ENCODE peak calls at places on chromosomes 5 and 9, in nine cellular contexts. One of them, this sample, is unnamed.

GRCh38 chr9:70110194-70111041 is 66.8 kb downstream of the MAMDC2 start:
- DNase-seq in A549: no peak
- DNase-seq in suprapubic skin: no peak
- DNase-seq in tibial nerve: no peak
- DNase-seq in ovary: no peak
- DNase-seq in upper lobe of left lung: no peak
- DNase-seq in stomach: no peak
- DNase-seq in transverse colon: no peak
- DNase-seq in sigmoid colon: no peak
- DNase-seq in this sample: peak

GRCh38 chr5:116520706-116521105 is 53.9 kb downstream of the SEMA6A start:
- DNase-seq in A549: no peak
- DNase-seq in suprapubic skin: no peak
- DNase-seq in tibial nerve: no peak
- DNase-seq in ovary: no peak
- DNase-seq in upper lobe of left lung: no peak
- DNase-seq in stomach: no peak
- DNase-seq in transverse colon: no peak
- DNase-seq in sigmoid colon: no peak
- DNase-seq in this sample: no peak

GRCh38 chr9:35035851-35036701 is 36.3 kb downstream of the VCP start:
- DNase-seq in A549: no peak
- DNase-seq in suprapubic skin: no peak
- DNase-seq in tibial nerve: no peak
- DNase-seq in ovary: peak
- DNase-seq in upper lobe of left lung: peak
- DNase-seq in stomach: peak
- DNase-seq in transverse colon: peak
- DNase-seq in sigmoid colon: peak
- DNase-seq in this sample: no peak

GRCh38 chr5:60685700-60686099 is 14.3 kb downstream of the DEPDC1B start:
- DNase-seq in A549: no peak
- DNase-seq in suprapubic skin: no peak
- DNase-seq in tibial nerve: no peak
- DNase-seq in ovary: no peak
- DNase-seq in upper lobe of left lung: no peak
- DNase-seq in stomach: no peak
- DNase-seq in transverse colon: no peak
- DNase-seq in sigmoid colon: no peak
- DNase-seq in this sample: no peak

GRCh38 chr9:133112361-133113026 is 8.5 kb downstream of the RALGDS start:
- DNase-seq in A549: no peak
- DNase-seq in suprapubic skin: peak
- DNase-seq in tibial nerve: peak
- DNase-seq in ovary: peak
- DNase-seq in upper lobe of left lung: peak
- DNase-seq in stomach: no peak
- DNase-seq in transverse colon: peak
- DNase-seq in sigmoid colon: peak
- DNase-seq in this sample: no peak

GRCh38 chr9:33166263-33167083 is 663 bp downstream of the B4GALT1 start:
- DNase-seq in A549: peak
- DNase-seq in suprapubic skin: peak
- DNase-seq in tibial nerve: peak
- DNase-seq in ovary: peak
- DNase-seq in upper lobe of left lung: no peak
- DNase-seq in stomach: peak
- DNase-seq in transverse colon: peak
- DNase-seq in sigmoid colon: peak
- DNase-seq in this sample: no peak

GRCh38 chr5:50958852-50959457 is 292.5 kb downstream of the PARP8 start:
- DNase-seq in A549: peak
- DNase-seq in suprapubic skin: no peak
- DNase-seq in tibial nerve: peak
- DNase-seq in ovary: no peak
- DNase-seq in upper lobe of left lung: no peak
- DNase-seq in stomach: no peak
- DNase-seq in transverse colon: no peak
- DNase-seq in sigmoid colon: no peak
- DNase-seq in this sample: no peak

GRCh38 chr5:150670275-150670960 is 9.4 kb downstream of the MYOZ3 start:
- DNase-seq in A549: no peak
- DNase-seq in suprapubic skin: no peak
- DNase-seq in tibial nerve: no peak
- DNase-seq in ovary: no peak
- DNase-seq in upper lobe of left lung: no peak
- DNase-seq in stomach: no peak
- DNase-seq in transverse colon: no peak
- DNase-seq in sigmoid colon: no peak
- DNase-seq in this sample: peak

GRCh38 chr5:16574789-16575785 is 41.7 kb downstream of the RETREG1 start:
- DNase-seq in A549: no peak
- DNase-seq in suprapubic skin: no peak
- DNase-seq in tibial nerve: peak
- DNase-seq in ovary: no peak
- DNase-seq in upper lobe of left lung: no peak
- DNase-seq in stomach: no peak
- DNase-seq in transverse colon: no peak
- DNase-seq in sigmoid colon: no peak
- DNase-seq in this sample: no peak

DNA sequence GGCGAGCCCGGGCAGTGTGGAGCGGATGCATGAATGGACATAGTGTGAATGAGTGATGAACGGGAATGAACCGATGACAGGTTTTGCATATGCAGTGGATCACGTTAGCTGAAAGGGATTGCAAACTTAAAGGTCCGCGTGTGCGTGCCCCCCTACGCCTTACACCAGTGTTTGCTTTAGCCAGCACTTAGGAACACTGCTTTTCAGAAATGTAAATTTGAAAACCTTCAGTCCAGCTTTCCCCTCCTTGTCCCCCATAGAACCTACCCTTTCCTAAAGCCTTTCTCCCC is 692 bp downstream of the PSAT1 start:
- DNase-seq in A549: no peak
- DNase-seq in suprapubic skin: no peak
- DNase-seq in tibial nerve: no peak
- DNase-seq in ovary: no peak
- DNase-seq in upper lobe of left lung: no peak
- DNase-seq in stomach: no peak
- DNase-seq in transverse colon: no peak
- DNase-seq in sigmoid colon: no peak
- DNase-seq in this sample: no peak
- TF ChIP-seq EP300 in A549: no peak
- TF ChIP-seq EP300 in suprapubic skin: no peak
- TF ChIP-seq EP300 in tibial nerve: no peak
- TF ChIP-seq EP300 in ovary: no peak
- TF ChIP-seq EP300 in upper lobe of left lung: no peak
- TF ChIP-seq EP300 in stomach: no peak
- TF ChIP-seq EP300 in transverse colon: no peak
- TF ChIP-seq EP300 in sigmoid colon: no peak
- TF ChIP-seq EP300 in this sample: no peak

DNA sequence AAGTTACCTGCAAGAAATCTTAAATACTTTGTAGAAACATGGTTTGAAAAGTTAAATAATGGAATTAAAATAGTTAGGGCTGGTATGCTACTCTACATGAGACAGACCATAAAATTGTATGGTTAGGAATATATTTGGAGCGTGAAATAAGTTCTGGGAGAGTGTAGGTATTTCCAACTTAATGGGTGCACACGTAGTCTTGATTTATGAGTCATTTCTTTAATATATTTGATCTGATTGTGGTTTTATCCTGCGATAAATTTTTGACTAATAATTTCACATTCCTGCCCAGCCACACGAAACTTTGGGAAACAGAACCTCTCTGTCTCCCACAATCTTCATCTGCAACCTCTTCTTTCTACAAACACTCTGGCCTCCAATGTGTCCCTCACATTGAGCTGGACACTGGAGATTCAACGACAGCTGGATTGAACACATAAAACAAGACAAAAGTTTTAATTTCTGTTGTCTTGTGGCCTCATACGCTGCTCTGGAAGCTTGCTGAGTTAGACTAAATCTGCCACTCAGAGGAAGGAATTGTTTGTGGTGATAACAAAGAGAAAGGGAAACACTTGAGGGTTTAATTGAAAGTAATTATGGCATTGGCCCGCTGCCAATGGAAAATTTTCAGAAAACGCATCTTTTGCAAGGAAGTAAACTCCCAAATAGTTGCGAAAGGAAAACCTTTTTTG is 201.8 kb upstream of the ZNF608 start:
- DNase-seq in A549: no peak
- DNase-seq in suprapubic skin: no peak
- DNase-seq in tibial nerve: peak
- DNase-seq in ovary: no peak
- DNase-seq in upper lobe of left lung: no peak
- DNase-seq in stomach: peak
- DNase-seq in transverse colon: no peak
- DNase-seq in sigmoid colon: no peak
- DNase-seq in this sample: peak
- TF ChIP-seq POLR2A in A549: no peak
- TF ChIP-seq POLR2A in suprapubic skin: no peak
- TF ChIP-seq POLR2A in tibial nerve: no peak
- TF ChIP-seq POLR2A in ovary: no peak
- TF ChIP-seq POLR2A in upper lobe of left lung: no peak
- TF ChIP-seq POLR2A in stomach: no peak
- TF ChIP-seq POLR2A in transverse colon: no peak
- TF ChIP-seq POLR2A in sigmoid colon: no peak
- TF ChIP-seq POLR2A in this sample: no peak

DNA sequence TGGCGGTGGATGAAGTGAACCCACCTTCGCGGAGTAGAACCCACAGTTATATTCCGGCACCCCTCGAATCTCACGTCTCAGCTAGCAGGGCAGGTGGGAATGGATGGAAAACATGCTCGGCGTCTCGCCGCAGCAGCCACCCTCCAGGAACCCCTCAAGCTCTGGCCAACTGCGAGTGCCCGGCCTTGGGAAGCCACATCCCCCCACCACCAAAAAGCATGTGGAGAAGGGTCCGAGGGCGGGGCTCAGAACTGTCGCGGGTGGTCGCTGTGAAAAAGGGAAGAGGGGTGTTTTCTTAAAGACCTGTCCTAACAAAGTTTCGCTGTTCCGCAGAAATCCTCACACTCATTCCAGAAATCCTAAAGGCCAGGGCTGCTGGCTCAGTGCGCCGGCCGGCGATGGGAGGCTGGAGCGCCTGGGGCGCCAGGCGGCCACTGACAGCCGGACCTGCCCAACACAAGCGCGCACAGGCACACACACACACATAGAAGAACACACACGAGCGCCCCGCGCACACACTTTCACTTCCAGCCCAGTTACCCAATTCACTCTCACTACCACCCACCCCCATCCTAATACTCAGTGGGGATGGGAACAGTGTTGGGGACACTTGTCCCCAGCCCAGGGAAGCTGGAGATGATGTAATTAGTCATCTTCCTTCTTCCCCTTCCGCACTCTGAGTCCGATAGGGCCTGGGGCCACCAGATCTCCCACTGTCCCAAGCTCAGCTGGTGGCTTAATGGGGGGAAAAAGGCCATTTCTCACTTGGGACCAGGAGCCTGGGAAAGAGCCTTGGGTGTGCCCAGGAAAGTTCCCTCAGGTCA is 2.0 kb downstream of the EBF1 start:
- DNase-seq in A549: no peak
- DNase-seq in suprapubic skin: no peak
- DNase-seq in tibial nerve: peak
- DNase-seq in ovary: peak
- DNase-seq in upper lobe of left lung: peak
- DNase-seq in stomach: no peak
- DNase-seq in transverse colon: no peak
- DNase-seq in sigmoid colon: no peak
- DNase-seq in this sample: no peak
- H3K27ac ChIP-seq in A549: peak
- H3K27ac ChIP-seq in suprapubic skin: peak
- H3K27ac ChIP-seq in tibial nerve: peak
- H3K27ac ChIP-seq in ovary: peak
- H3K27ac ChIP-seq in upper lobe of left lung: peak
- H3K27ac ChIP-seq in stomach: peak
- H3K27ac ChIP-seq in transverse colon: peak
- H3K27ac ChIP-seq in sigmoid colon: peak
- H3K27ac ChIP-seq in this sample: peak

GRCh38 chr5:138466900-138467710 is 1.8 kb downstream of the EGR1 start:
- DNase-seq in A549: no peak
- DNase-seq in suprapubic skin: no peak
- DNase-seq in tibial nerve: peak
- DNase-seq in ovary: peak
- DNase-seq in upper lobe of left lung: peak
- DNase-seq in stomach: peak
- DNase-seq in transverse colon: peak
- DNase-seq in sigmoid colon: no peak
- DNase-seq in this sample: no peak

GRCh38 chr5:138464388-138465287 is 641 bp upstream of the EGR1 start:
- DNase-seq in A549: peak
- DNase-seq in suprapubic skin: peak
- DNase-seq in tibial nerve: peak
- DNase-seq in ovary: peak
- DNase-seq in upper lobe of left lung: peak
- DNase-seq in stomach: peak
- DNase-seq in transverse colon: peak
- DNase-seq in sigmoid colon: peak
- DNase-seq in this sample: peak

GRCh38 chr5:138465288-138466057 is at the start of gene EGR1:
- DNase-seq in A549: peak
- DNase-seq in suprapubic skin: peak
- DNase-seq in tibial nerve: peak
- DNase-seq in ovary: peak
- DNase-seq in upper lobe of left lung: peak
- DNase-seq in stomach: peak
- DNase-seq in transverse colon: peak
- DNase-seq in sigmoid colon: peak
- DNase-seq in this sample: peak

GRCh38 chr5:138467711-138468132 is 2.4 kb downstream of the EGR1 start:
- DNase-seq in A549: no peak
- DNase-seq in suprapubic skin: no peak
- DNase-seq in tibial nerve: peak
- DNase-seq in ovary: no peak
- DNase-seq in upper lobe of left lung: no peak
- DNase-seq in stomach: peak
- DNase-seq in transverse colon: peak
- DNase-seq in sigmoid colon: no peak
- DNase-seq in this sample: no peak

DNA sequence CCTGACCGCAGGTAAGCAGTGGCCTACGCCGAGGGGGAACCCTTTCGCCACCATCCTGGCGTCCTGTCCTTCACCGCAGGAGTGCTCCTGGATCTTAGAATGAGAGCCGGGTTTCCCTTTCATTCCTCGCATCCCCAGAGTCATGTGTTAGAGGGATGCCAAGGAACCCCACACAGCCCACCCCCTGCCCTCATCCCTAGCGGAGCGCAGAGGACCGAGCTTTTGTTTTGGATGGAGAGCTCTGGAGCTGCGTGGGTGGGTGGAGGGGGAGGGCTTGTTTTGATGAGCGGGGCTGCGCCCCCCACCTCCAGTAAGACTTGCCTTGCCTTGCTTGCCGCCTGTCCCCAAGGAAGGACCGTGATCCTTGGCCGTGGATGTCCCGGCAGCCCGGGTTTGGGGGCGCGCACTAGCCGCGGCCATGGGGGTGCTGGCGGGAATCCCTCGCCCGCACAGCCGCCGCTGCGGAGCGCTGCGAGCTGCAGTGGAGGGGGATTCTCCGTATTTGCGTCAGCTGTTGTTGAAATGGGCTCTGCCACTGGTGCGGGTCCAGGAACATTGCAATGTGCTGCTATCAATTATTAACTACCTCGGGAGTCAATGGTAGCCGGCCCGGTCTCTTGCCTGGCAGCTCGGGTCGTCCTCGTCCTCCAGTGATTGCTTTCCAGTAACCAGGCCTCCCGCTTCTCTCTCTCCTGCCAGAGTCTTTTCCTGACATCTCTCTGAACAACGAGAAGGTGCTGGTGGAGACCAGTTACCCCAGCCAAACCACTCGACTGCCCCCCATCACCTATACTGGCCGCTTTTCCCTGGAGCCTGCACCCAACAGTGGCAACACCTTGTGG is 1.0 kb downstream of the EGR1 start:
- DNase-seq in A549: no peak
- DNase-seq in suprapubic skin: no peak
- DNase-seq in tibial nerve: peak
- DNase-seq in ovary: peak
- DNase-seq in upper lobe of left lung: peak
- DNase-seq in stomach: peak
- DNase-seq in transverse colon: peak
- DNase-seq in sigmoid colon: no peak
- DNase-seq in this sample: no peak
- TF ChIP-seq EP300 in A549: no peak
- TF ChIP-seq EP300 in suprapubic skin: no peak
- TF ChIP-seq EP300 in tibial nerve: no peak
- TF ChIP-seq EP300 in ovary: no peak
- TF ChIP-seq EP300 in upper lobe of left lung: no peak
- TF ChIP-seq EP300 in stomach: no peak
- TF ChIP-seq EP300 in transverse colon: no peak
- TF ChIP-seq EP300 in sigmoid colon: no peak
- TF ChIP-seq EP300 in this sample: no peak

This sample was measured in esophagus muscularis mucosa.